ENCODE peak calls at places on chromosomes 5 and 9, in ten cellular contexts. Y is adrenal gland, B is astrocyte, K is cardiac muscle cell, H is colonic mucosa, I is adipocyte, F is foreskin keratinocyte, V is vagina, M is neural progenitor cell, D is mesenchymal stem cell. J is an unnamed sample. For H3K27me3 and H3K4me1, the result is how much of the 10 kb centered on the place peaks cover.

GRCh38 chr9:7368410-7369292 is 430.9 kb downstream of the DMAC1 start:
- DNase-seq in V (no peak), F (peak), I (peak), K (peak), H (no peak), B (peak), Y (peak), M (no peak), D (peak), J (no peak)

GRCh38 chr5:106962464-106963230 is 708.1 kb downstream of the EFNA5 start:
- DNase-seq in Y (no peak), K (no peak), D (no peak), H (no peak), B (peak), V (no peak), F (no peak), M (no peak), I (no peak), J (no peak)

GRCh38 chr5:81187885-81188284 is 45.2 kb upstream of the CKMT2 start:
- DNase-seq in H (no peak), B (no peak), V (no peak), K (no peak), F (no peak), I (no peak), Y (peak), M (no peak), D (no peak), J (no peak)

GRCh38 chr9:98215821-98216220 is 23.4 kb upstream of the CORO2A start:
- DNase-seq in F (no peak), H (no peak), B (no peak), Y (peak), I (no peak), K (peak), M (peak), V (no peak), D (no peak), J (no peak)

GRCh38 chr5:54743997-54744788 is 226.6 kb downstream of the SNX18 start:
- DNase-seq in B (peak), M (peak), D (peak), F (peak), Y (peak), V (peak), I (peak), H (peak), K (peak), J (peak)

GRCh38 chr5:135993894-135994514 is 34.8 kb upstream of the TGFBI start:
- DNase-seq in V (no peak), Y (no peak), I (peak), D (peak), K (peak), H (no peak), F (no peak), B (peak), M (no peak), J (no peak)

GRCh38 chr9:121759996-121760395 is 108.6 kb downstream of the DAB2IP start:
- DNase-seq in Y (no peak), M (no peak), D (no peak), F (no peak), V (no peak), I (no peak), B (no peak), H (no peak), K (no peak), J (no peak)

GRCh38 chr9:16337322-16338029 is 533.0 kb downstream of the BNC2 start:
- DNase-seq in I (peak), M (no peak), D (peak), K (peak), B (peak), Y (peak), H (no peak), V (no peak), F (peak), J (no peak)

GRCh38 chr5:53169933-53170332 is 60.4 kb upstream of the MOCS2 start:
- DNase-seq in D (no peak), K (no peak), Y (no peak), M (no peak), V (no peak), B (no peak), F (no peak), H (no peak), I (no peak), J (no peak)

GRCh38 chr9:120923620-120924328 is 2.8 kb downstream of the TRAF1 start:
- DNase-seq in I (no peak), B (no peak), K (no peak), M (no peak), V (no peak), H (no peak), F (no peak), Y (no peak), D (no peak), J (no peak)

GRCh38 chr5:178261666-178262600 is 29.3 kb upstream of the PHYKPL start:
- DNase-seq in K (no peak), V (no peak), B (no peak), D (no peak), I (no peak), Y (no peak), M (no peak), F (no peak), H (no peak), J (no peak)

GRCh38 chr9:125409637-125410521 is 148.3 kb downstream of the GAPVD1 start:
- DNase-seq in B (peak), I (peak), Y (no peak), H (no peak), K (no peak), F (no peak), M (peak), D (peak), V (no peak), J (peak)

GRCh38 chr5:156095709-156096241 is 231.2 kb upstream of the SGCD start:
- DNase-seq in D (no peak), I (no peak), Y (no peak), K (no peak), V (no peak), B (no peak), F (no peak), H (no peak), M (no peak), J (no peak)

GRCh38 chr9:107447834-107448233 is 41.7 kb downstream of the KLF4 start:
- DNase-seq in I (no peak), B (no peak), M (no peak), D (no peak), H (no peak), Y (no peak), K (no peak), V (no peak), F (no peak), J (no peak)

GRCh38 chr9:89138463-89139390 is 39.9 kb downstream of the SHC3 start:
- DNase-seq in B (peak), Y (peak), H (no peak), V (no peak), M (no peak), I (peak), K (peak), D (peak), F (peak), J (no peak)

GRCh38 chr9:95071450-95071849 is 246.1 kb downstream of the FANCC start:
- DNase-seq in K (no peak), B (no peak), Y (no peak), F (no peak), H (no peak), M (no peak), V (peak), I (no peak), D (no peak), J (no peak)

GRCh38 chr5:2507611-2508010 is 243.9 kb downstream of the IRX2 start:
- DNase-seq in B (no peak), M (no peak), V (no peak), D (no peak), F (no peak), H (no peak), I (no peak), Y (no peak), K (no peak), J (no peak)

GRCh38 chr9:89483592-89484474 is 14.1 kb downstream of the SEMA4D start:
- DNase-seq in M (no peak), H (no peak), D (no peak), B (no peak), F (no peak), I (no peak), Y (no peak), V (no peak), K (no peak), J (no peak)

GRCh38 chr5:132821791-132822190 is 8.7 kb downstream of the SHROOM1 start:
- DNase-seq in B (peak), V (no peak), Y (no peak), D (peak), H (no peak), M (no peak), F (no peak), I (peak), K (no peak), J (no peak)

GRCh38 chr9:124708633-124709032 is 62.5 kb downstream of the NR6A1 start:
- DNase-seq in H (peak), F (no peak), I (peak), K (no peak), D (peak), M (peak), V (no peak), B (peak), Y (no peak), J (no peak)

GRCh38 chr5:1517838-1518237 is 5.9 kb downstream of the LPCAT1 start:
- DNase-seq in V (peak), F (no peak), K (no peak), H (peak), M (no peak), Y (peak), B (no peak), I (no peak), D (no peak), J (peak)

GRCh38 chr9:134942421-134943119 is 24.9 kb upstream of the FCN1 start:
- DNase-seq in I (peak), V (no peak), D (no peak), Y (no peak), H (no peak), F (no peak), B (peak), K (no peak), M (no peak), J (peak)

GRCh38 chr9:76987594-76988200 is 31.8 kb upstream of the FOXB2 start:
- DNase-seq in F (peak), B (peak), M (peak), K (peak), H (peak), V (no peak), I (peak), Y (peak), D (peak), J (no peak)

GRCh38 chr5:36788365-36788764 is 88.2 kb upstream of the NIPBL start:
- DNase-seq in D (no peak), V (no peak), B (no peak), H (no peak), F (no peak), I (no peak), K (no peak), Y (no peak), M (no peak), J (no peak)

GRCh38 chr9:124764774-124765438 is 6.2 kb downstream of the NR6A1 start:
- DNase-seq in M (no peak), Y (no peak), V (no peak), H (no peak), I (peak), D (peak), F (no peak), K (peak), B (no peak), J (no peak)

DNA sequence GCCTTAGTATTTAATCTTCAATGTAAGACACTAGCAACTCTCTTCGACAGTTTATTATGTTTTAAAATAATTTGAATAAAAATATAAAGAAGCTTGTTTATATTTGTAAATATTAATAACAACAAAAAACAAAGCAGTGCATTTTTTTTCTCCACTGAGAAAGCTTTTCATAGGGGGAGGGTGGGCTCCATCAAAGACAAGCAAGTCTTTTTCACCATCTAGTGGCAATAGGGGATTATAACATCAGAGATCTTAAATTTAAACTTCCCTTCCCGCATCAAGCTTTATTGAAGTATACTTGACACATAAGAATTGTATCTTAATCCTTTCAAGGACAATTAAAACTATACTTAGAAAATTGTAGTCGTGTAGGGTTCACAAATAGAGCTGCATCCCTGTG is 9.3 kb upstream of the OR13F1 start:
- DNase-seq in B (no peak), V (no peak), Y (no peak), D (no peak), H (no peak), K (peak), M (peak), F (no peak), I (peak), J (no peak)
- H3K27me3 ChIP-seq in B (under half), V (under half), Y (under half), D (under half), H (under half), K (under half), M (under half), F (under half), I (under half), J (under half)

GRCh38 chr5:116249648-116250047 is 164.8 kb downstream of the COMMD10 start:
- DNase-seq in M (no peak), F (no peak), D (no peak), H (no peak), B (no peak), K (no peak), V (no peak), I (no peak), Y (no peak), J (no peak)
- H3K4me1 ChIP-seq in M (under half), F (under half), D (under half), H (under half), B (under half), K (under half), V (under half), I (under half), Y (under half), J (under half)

GRCh38 chr5:181118369-181118768 is 12.6 kb downstream of the OR2V1 start:
- DNase-seq in K (no peak), H (no peak), I (no peak), B (no peak), M (no peak), V (no peak), F (no peak), D (no peak), Y (no peak), J (no peak)

GRCh38 chr5:181119105-181119504 is 11.9 kb downstream of the OR2V1 start:
- DNase-seq in V (no peak), B (no peak), D (no peak), M (no peak), K (no peak), F (no peak), Y (no peak), I (no peak), H (no peak), J (no peak)

GRCh38 chr5:181111010-181111409 is 20.0 kb downstream of the OR2V1 start:
- DNase-seq in F (no peak), Y (no peak), V (no peak), B (no peak), M (no peak), K (no peak), I (no peak), D (no peak), H (no peak), J (no peak)

GRCh38 chr5:181114284-181114843 is 16.6 kb downstream of the OR2V1 start:
- DNase-seq in D (no peak), I (no peak), V (no peak), K (no peak), Y (no peak), F (no peak), H (no peak), M (no peak), B (no peak), J (no peak)

GRCh38 chr5:181114844-181115778 is 15.9 kb downstream of the OR2V1 start:
- DNase-seq in I (peak), F (peak), B (peak), K (peak), V (no peak), M (peak), D (no peak), H (no peak), Y (no peak), J (no peak)
- H3K27me3 ChIP-seq in I (under half), F (under half), B (under half), K (under half), V (under half), M (half or more), D (under half), H (under half), Y (half or more), J (under half)

DNA sequence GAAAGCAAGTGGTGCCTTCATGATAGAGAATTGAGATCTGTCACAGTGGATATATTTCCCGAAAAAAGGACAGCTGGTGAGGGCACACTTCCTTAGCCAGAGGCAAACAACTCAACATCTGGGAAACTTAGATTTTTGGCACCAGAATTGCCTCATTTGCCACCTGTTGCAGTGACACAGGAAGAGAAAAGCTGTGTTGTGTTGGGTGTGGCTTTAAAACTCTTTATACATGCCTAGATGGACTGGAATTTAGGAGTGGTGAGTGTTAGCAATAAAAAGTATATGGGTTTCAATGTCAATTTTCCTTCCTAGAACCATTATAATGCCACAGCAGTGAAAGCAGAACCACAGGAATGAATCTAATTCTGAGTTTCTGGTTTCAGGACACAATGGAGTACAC is 62.6 kb upstream of the CEMIP2 start:
- DNase-seq in F (no peak), K (no peak), D (no peak), B (peak), Y (no peak), M (no peak), H (peak), I (peak), V (no peak), J (no peak)
- H3K4me1 ChIP-seq in F (under half), K (under half), D (under half), B (under half), Y (under half), M (under half), H (under half), I (under half), V (under half), J (under half)

J was measured in aorta.